ENCODE peak calls at places on chromosomes 3 and 15, in nine cellular contexts. O, C, M, T, F, N, W, Z and Y are unnamed samples.

GRCh38 chr3:112132975-112133448 is at the start of gene GCSAM:
- DNase-seq in O (no peak), C (no peak), M (peak; percentile 74), T (no peak), F (no peak), N (peak; percentile 18), W (no peak), Z (peak; percentile 35), Y (no peak)

GRCh38 chr15:34304613-34305012 is 33.0 kb downstream of the SLC12A6 start:
- DNase-seq in O (peak; percentile 82), C (no peak), M (no peak), T (no peak), F (no peak), N (no peak), W (no peak), Z (no peak), Y (no peak)

GRCh38 chr3:161066926-161067325 is 38.2 kb downstream of the B3GALNT1 start:
- DNase-seq in O (no peak), C (no peak), M (no peak), T (no peak), F (no peak), N (no peak), W (no peak), Z (no peak), Y (no peak)

GRCh38 chr15:96335429-96335807 is 4.9 kb downstream of the NR2F2 start:
- DNase-seq in O (no peak), C (no peak), M (no peak), T (no peak), F (no peak), N (no peak), W (no peak), Z (no peak), Y (no peak)

GRCh38 chr3:11226042-11226370 is 46.2 kb upstream of the ATG7 start:
- DNase-seq in O (no peak), C (no peak), M (no peak), T (no peak), F (no peak), N (no peak), W (no peak), Z (no peak), Y (no peak)

GRCh38 chr3:141913150-141913811 is 36.8 kb downstream of the ATP1B3 start:
- DNase-seq in O (peak; percentile 62), C (peak; percentile 28), M (peak; percentile 54), T (no peak), F (no peak), N (no peak), W (peak; percentile 56), Z (peak; percentile 14), Y (peak; percentile 27)

GRCh38 chr3:36444909-36445308 is 64.6 kb downstream of the STAC start:
- DNase-seq in O (no peak), C (no peak), M (no peak), T (no peak), F (no peak), N (no peak), W (no peak), Z (no peak), Y (no peak)

GRCh38 chr3:148863814-148864213 is 1.3 kb upstream of the CPA3 start:
- DNase-seq in O (no peak), C (no peak), M (no peak), T (no peak), F (no peak), N (no peak), W (no peak), Z (no peak), Y (no peak)

GRCh38 chr3:54358327-54358726 is 236.0 kb downstream of the CACNA2D3 start:
- DNase-seq in O (no peak), C (no peak), M (no peak), T (no peak), F (no peak), N (no peak), W (no peak), Z (no peak), Y (no peak)

GRCh38 chr3:12155833-12156232 is 2.9 kb downstream of the TIMP4 start:
- DNase-seq in O (peak; percentile 85), C (no peak), M (no peak), T (no peak), F (no peak), N (no peak), W (no peak), Z (no peak), Y (no peak)

GRCh38 chr15:69059170-69059943 is 44.9 kb downstream of the NOX5 start:
- DNase-seq in O (peak; percentile 81), C (peak; percentile 57), M (peak; percentile 67), T (peak; percentile 91), F (peak; percentile 85), N (peak; percentile 90), W (peak; percentile 94), Z (peak; percentile 65), Y (peak; percentile 85)

GRCh38 chr3:100210777-100211145 is 50.0 kb upstream of the TBC1D23 start:
- DNase-seq in O (peak; percentile 95), C (no peak), M (no peak), T (no peak), F (peak; percentile 88), N (no peak), W (no peak), Z (no peak), Y (no peak)

GRCh38 chr3:14143826-14144225 is 19.0 kb downstream of the TMEM43 start:
- DNase-seq in O (peak; percentile 94), C (no peak), M (no peak), T (peak; percentile 62), F (no peak), N (no peak), W (no peak), Z (no peak), Y (no peak)

GRCh38 chr3:143895805-143896204 is 47.5 kb upstream of the SLC9A9 start:
- DNase-seq in O (peak; percentile 2), C (no peak), M (no peak), T (no peak), F (peak; percentile 21), N (no peak), W (no peak), Z (no peak), Y (no peak)

GRCh38 chr3:4834403-4834866 is 144.8 kb upstream of the BHLHE40 start:
- DNase-seq in O (peak; percentile 17), C (no peak), M (peak; percentile 60), T (no peak), F (no peak), N (no peak), W (no peak), Z (peak; percentile 44), Y (no peak)

GRCh38 chr15:68312701-68313204 is 35.2 kb downstream of the FEM1B start:
- DNase-seq in O (peak; percentile 75), C (no peak), M (no peak), T (peak; percentile 70), F (no peak), N (no peak), W (no peak), Z (no peak), Y (no peak)

GRCh38 chr3:168025076-168025475 is 70.6 kb downstream of the GOLIM4 start:
- DNase-seq in O (peak; percentile 52), C (no peak), M (no peak), T (no peak), F (no peak), N (no peak), W (no peak), Z (no peak), Y (no peak)

GRCh38 chr15:77497108-77497737 is 76.5 kb downstream of the HMG20A start:
- DNase-seq in O (no peak), C (peak; percentile 70), M (no peak), T (peak; percentile 91), F (no peak), N (peak; percentile 85), W (peak; percentile 26), Z (no peak), Y (no peak)

GRCh38 chr3:33105341-33105943 is 8.4 kb upstream of the CRTAP start:
- DNase-seq in O (no peak), C (no peak), M (no peak), T (no peak), F (no peak), N (no peak), W (no peak), Z (no peak), Y (no peak)

GRCh38 chr15:61033319-61033718 is 195.8 kb downstream of the RORA start:
- DNase-seq in O (no peak), C (no peak), M (no peak), T (no peak), F (no peak), N (no peak), W (no peak), Z (no peak), Y (no peak)

GRCh38 chr15:41581110-41581509 is 22.1 kb downstream of the TYRO3 start:
- DNase-seq in O (no peak), C (peak; percentile 41), M (no peak), T (no peak), F (no peak), N (no peak), W (no peak), Z (no peak), Y (no peak)

GRCh38 chr15:92332125-92332899 is 61.4 kb upstream of the ST8SIA2 start:
- DNase-seq in O (no peak), C (no peak), M (no peak), T (no peak), F (no peak), N (no peak), W (no peak), Z (no peak), Y (no peak)

GRCh38 chr15:70713547-70714414 is 49.6 kb downstream of the UACA start:
- DNase-seq in O (peak; percentile 34), C (no peak), M (no peak), T (no peak), F (no peak), N (no peak), W (no peak), Z (no peak), Y (no peak)

GRCh38 chr3:129485681-129486056 is 42.8 kb upstream of the RHO start:
- DNase-seq in O (peak; percentile 94), C (no peak), M (no peak), T (peak; percentile 82), F (no peak), N (peak; percentile 73), W (no peak), Z (no peak), Y (no peak)